ENCODE peak calls at places on chromosomes 12 and 14, in eight cellular contexts. One of them, this sample, is unnamed. For H3K4me1, the result is how much of the 10 kb centered on the place peaks cover.

GRCh38 chr12:18320036-18320617 is 58.8 kb downstream of the PIK3C2G start:
- DNase-seq in IMR-90: peak
- DNase-seq in heart left ventricle: no peak
- DNase-seq in right lobe of liver: no peak
- DNase-seq in Peyer's patch: no peak
- DNase-seq in HCT116: peak
- DNase-seq in GM12878: no peak
- DNase-seq in stomach: no peak
- DNase-seq in this sample: no peak

GRCh38 chr14:37697489-37698121 is 102.2 kb downstream of the TTC6 start:
- DNase-seq in stomach: no peak
- DNase-seq in right lobe of liver: no peak
- DNase-seq in IMR-90: peak
- DNase-seq in heart left ventricle: no peak
- DNase-seq in Peyer's patch: no peak
- DNase-seq in GM12878: no peak
- DNase-seq in HCT116: no peak
- DNase-seq in this sample: no peak

GRCh38 chr14:38261620-38262019 is 5.7 kb upstream of the CLEC14A start:
- DNase-seq in IMR-90: no peak
- DNase-seq in stomach: no peak
- DNase-seq in heart left ventricle: no peak
- DNase-seq in GM12878: no peak
- DNase-seq in Peyer's patch: no peak
- DNase-seq in right lobe of liver: no peak
- DNase-seq in HCT116: no peak
- DNase-seq in this sample: no peak

GRCh38 chr12:22410497-22410896 is 76.0 kb upstream of the ST8SIA1 start:
- DNase-seq in right lobe of liver: no peak
- DNase-seq in heart left ventricle: no peak
- DNase-seq in Peyer's patch: no peak
- DNase-seq in GM12878: no peak
- DNase-seq in HCT116: peak
- DNase-seq in IMR-90: no peak
- DNase-seq in stomach: no peak
- DNase-seq in this sample: no peak

GRCh38 chr12:12499909-12500604 is 62.6 kb downstream of the DUSP16 start:
- DNase-seq in right lobe of liver: no peak
- DNase-seq in stomach: no peak
- DNase-seq in GM12878: no peak
- DNase-seq in HCT116: no peak
- DNase-seq in heart left ventricle: no peak
- DNase-seq in Peyer's patch: no peak
- DNase-seq in IMR-90: no peak
- DNase-seq in this sample: no peak

GRCh38 chr14:93952829-93953228 is 23.5 kb downstream of the ASB2 start:
- DNase-seq in Peyer's patch: no peak
- DNase-seq in stomach: no peak
- DNase-seq in IMR-90: no peak
- DNase-seq in heart left ventricle: no peak
- DNase-seq in GM12878: no peak
- DNase-seq in right lobe of liver: no peak
- DNase-seq in HCT116: no peak
- DNase-seq in this sample: no peak

GRCh38 chr14:73771848-73772705 is 57.9 kb upstream of the PNMA1 start:
- DNase-seq in stomach: peak
- DNase-seq in HCT116: no peak
- DNase-seq in GM12878: peak
- DNase-seq in right lobe of liver: peak
- DNase-seq in Peyer's patch: peak
- DNase-seq in IMR-90: peak
- DNase-seq in heart left ventricle: no peak
- DNase-seq in this sample: peak

GRCh38 chr12:80157640-80158039 is 58.3 kb downstream of the OTOGL start:
- DNase-seq in GM12878: no peak
- DNase-seq in IMR-90: peak
- DNase-seq in right lobe of liver: no peak
- DNase-seq in Peyer's patch: no peak
- DNase-seq in heart left ventricle: no peak
- DNase-seq in stomach: no peak
- DNase-seq in HCT116: no peak
- DNase-seq in this sample: no peak

GRCh38 chr12:93624595-93625294 is 52.3 kb downstream of the SOCS2 start:
- DNase-seq in HCT116: peak
- DNase-seq in GM12878: peak
- DNase-seq in heart left ventricle: no peak
- DNase-seq in Peyer's patch: no peak
- DNase-seq in stomach: no peak
- DNase-seq in right lobe of liver: no peak
- DNase-seq in IMR-90: peak
- DNase-seq in this sample: no peak

GRCh38 chr14:60655114-60655897 is 6.0 kb upstream of the SIX1 start:
- DNase-seq in right lobe of liver: no peak
- DNase-seq in stomach: no peak
- DNase-seq in heart left ventricle: no peak
- DNase-seq in Peyer's patch: no peak
- DNase-seq in HCT116: no peak
- DNase-seq in GM12878: no peak
- DNase-seq in IMR-90: no peak
- DNase-seq in this sample: no peak

GRCh38 chr12:57089259-57090245 is 638 bp downstream of the NAB2 start:
- DNase-seq in GM12878: no peak
- DNase-seq in Peyer's patch: peak
- DNase-seq in right lobe of liver: peak
- DNase-seq in HCT116: no peak
- DNase-seq in heart left ventricle: peak
- DNase-seq in stomach: peak
- DNase-seq in IMR-90: peak
- DNase-seq in this sample: peak

GRCh38 chr14:45716506-45716905 is 463.5 kb upstream of the MIS18BP1 start:
- DNase-seq in stomach: no peak
- DNase-seq in HCT116: no peak
- DNase-seq in GM12878: no peak
- DNase-seq in heart left ventricle: no peak
- DNase-seq in right lobe of liver: no peak
- DNase-seq in Peyer's patch: no peak
- DNase-seq in IMR-90: no peak
- DNase-seq in this sample: no peak

GRCh38 chr14:94494085-94494484 is 15.2 kb downstream of the SERPINA12 start:
- DNase-seq in heart left ventricle: no peak
- DNase-seq in Peyer's patch: no peak
- DNase-seq in IMR-90: no peak
- DNase-seq in HCT116: no peak
- DNase-seq in stomach: no peak
- DNase-seq in right lobe of liver: no peak
- DNase-seq in GM12878: no peak
- DNase-seq in this sample: no peak

GRCh38 chr14:78135450-78135891 is 34.7 kb upstream of the NRXN3 start:
- DNase-seq in IMR-90: no peak
- DNase-seq in Peyer's patch: no peak
- DNase-seq in stomach: no peak
- DNase-seq in heart left ventricle: no peak
- DNase-seq in HCT116: no peak
- DNase-seq in GM12878: no peak
- DNase-seq in right lobe of liver: no peak
- DNase-seq in this sample: no peak

GRCh38 chr14:76780875-76781647 is 19.8 kb downstream of the VASH1 start:
- DNase-seq in right lobe of liver: no peak
- DNase-seq in HCT116: no peak
- DNase-seq in GM12878: no peak
- DNase-seq in stomach: no peak
- DNase-seq in IMR-90: peak
- DNase-seq in Peyer's patch: no peak
- DNase-seq in heart left ventricle: no peak
- DNase-seq in this sample: no peak

GRCh38 chr12:90090929-90091651 is 382.5 kb upstream of the ATP2B1 start:
- DNase-seq in stomach: peak
- DNase-seq in HCT116: peak
- DNase-seq in right lobe of liver: no peak
- DNase-seq in IMR-90: peak
- DNase-seq in GM12878: no peak
- DNase-seq in heart left ventricle: peak
- DNase-seq in Peyer's patch: peak
- DNase-seq in this sample: no peak

GRCh38 chr12:12376636-12377448 is 20.0 kb downstream of the BORCS5 start:
- DNase-seq in Peyer's patch: no peak
- DNase-seq in IMR-90: peak
- DNase-seq in GM12878: peak
- DNase-seq in stomach: no peak
- DNase-seq in HCT116: peak
- DNase-seq in heart left ventricle: no peak
- DNase-seq in right lobe of liver: no peak
- DNase-seq in this sample: peak

GRCh38 chr12:54967461-54967860 is 17.1 kb downstream of the TESPA1 start:
- DNase-seq in heart left ventricle: no peak
- DNase-seq in HCT116: no peak
- DNase-seq in GM12878: no peak
- DNase-seq in Peyer's patch: no peak
- DNase-seq in right lobe of liver: no peak
- DNase-seq in stomach: peak
- DNase-seq in IMR-90: no peak
- DNase-seq in this sample: peak

DNA sequence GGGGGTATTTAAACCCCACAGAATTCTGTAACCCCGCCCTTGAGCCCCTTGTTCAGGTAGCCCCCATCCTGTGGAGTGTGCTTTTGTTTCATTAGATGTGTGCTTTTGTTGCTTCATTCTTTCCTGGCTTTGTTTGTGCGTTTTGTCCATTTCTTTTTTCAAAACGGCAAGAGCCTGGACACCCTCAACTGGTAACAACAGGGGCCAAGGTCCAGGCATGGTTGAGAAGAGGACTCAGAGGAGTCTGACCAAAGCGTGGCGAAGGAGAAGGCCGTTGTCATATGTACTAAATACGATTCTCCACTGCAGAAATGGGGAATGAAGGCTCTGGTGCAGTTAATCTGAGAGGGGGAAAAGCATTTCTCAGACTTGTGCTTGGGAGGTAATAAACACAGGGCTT is 46.0 kb upstream of the GNPNAT1 start:
- DNase-seq in HCT116: no peak
- DNase-seq in right lobe of liver: no peak
- DNase-seq in GM12878: no peak
- DNase-seq in IMR-90: no peak
- DNase-seq in Peyer's patch: no peak
- DNase-seq in heart left ventricle: no peak
- DNase-seq in stomach: no peak
- DNase-seq in this sample: no peak
- TF ChIP-seq POLR2A in HCT116: no peak
- TF ChIP-seq POLR2A in right lobe of liver: no peak
- TF ChIP-seq POLR2A in GM12878: no peak
- TF ChIP-seq POLR2A in IMR-90: no peak
- TF ChIP-seq POLR2A in Peyer's patch: no peak
- TF ChIP-seq POLR2A in heart left ventricle: no peak
- TF ChIP-seq POLR2A in stomach: no peak
- TF ChIP-seq POLR2A in this sample: no peak

GRCh38 chr12:39095636-39096330 is 190.4 kb upstream of the CPNE8 start:
- DNase-seq in IMR-90: no peak
- DNase-seq in stomach: no peak
- DNase-seq in right lobe of liver: no peak
- DNase-seq in Peyer's patch: no peak
- DNase-seq in HCT116: no peak
- DNase-seq in GM12878: no peak
- DNase-seq in heart left ventricle: no peak
- DNase-seq in this sample: no peak
- TF ChIP-seq CTCF in IMR-90: no peak
- TF ChIP-seq CTCF in stomach: no peak
- TF ChIP-seq CTCF in right lobe of liver: no peak
- TF ChIP-seq CTCF in Peyer's patch: no peak
- TF ChIP-seq CTCF in HCT116: no peak
- TF ChIP-seq CTCF in GM12878: no peak
- TF ChIP-seq CTCF in heart left ventricle: no peak
- TF ChIP-seq CTCF in this sample: no peak

GRCh38 chr12:9673404-9674225 is 4.1 kb downstream of the CLEC2D start:
- DNase-seq in Peyer's patch: peak
- DNase-seq in stomach: no peak
- DNase-seq in GM12878: no peak
- DNase-seq in right lobe of liver: no peak
- DNase-seq in HCT116: peak
- DNase-seq in IMR-90: peak
- DNase-seq in heart left ventricle: peak
- DNase-seq in this sample: peak

GRCh38 chr12:9669534-9669933 is at the start of gene CLEC2D:
- DNase-seq in right lobe of liver: no peak
- DNase-seq in stomach: no peak
- DNase-seq in GM12878: peak
- DNase-seq in Peyer's patch: no peak
- DNase-seq in IMR-90: no peak
- DNase-seq in heart left ventricle: no peak
- DNase-seq in HCT116: no peak
- DNase-seq in this sample: no peak

GRCh38 chr12:9668141-9669018 is 1.1 kb upstream of the CLEC2D start:
- DNase-seq in Peyer's patch: no peak
- DNase-seq in GM12878: no peak
- DNase-seq in right lobe of liver: no peak
- DNase-seq in IMR-90: peak
- DNase-seq in HCT116: no peak
- DNase-seq in heart left ventricle: no peak
- DNase-seq in stomach: no peak
- DNase-seq in this sample: peak

GRCh38 chr12:9669019-9669326 is 540 bp upstream of the CLEC2D start:
- DNase-seq in right lobe of liver: no peak
- DNase-seq in stomach: no peak
- DNase-seq in heart left ventricle: no peak
- DNase-seq in IMR-90: no peak
- DNase-seq in HCT116: no peak
- DNase-seq in GM12878: no peak
- DNase-seq in Peyer's patch: no peak
- DNase-seq in this sample: no peak

GRCh38 chr12:9674226-9674590 is 4.7 kb downstream of the CLEC2D start:
- DNase-seq in heart left ventricle: no peak
- DNase-seq in GM12878: no peak
- DNase-seq in HCT116: no peak
- DNase-seq in IMR-90: no peak
- DNase-seq in Peyer's patch: peak
- DNase-seq in stomach: no peak
- DNase-seq in right lobe of liver: no peak
- DNase-seq in this sample: no peak
- H3K4me1 ChIP-seq in heart left ventricle: under half
- H3K4me1 ChIP-seq in GM12878: under half
- H3K4me1 ChIP-seq in HCT116: under half
- H3K4me1 ChIP-seq in IMR-90: under half
- H3K4me1 ChIP-seq in Peyer's patch: under half
- H3K4me1 ChIP-seq in stomach: under half
- H3K4me1 ChIP-seq in right lobe of liver: under half
- H3K4me1 ChIP-seq in this sample: under half

DNA sequence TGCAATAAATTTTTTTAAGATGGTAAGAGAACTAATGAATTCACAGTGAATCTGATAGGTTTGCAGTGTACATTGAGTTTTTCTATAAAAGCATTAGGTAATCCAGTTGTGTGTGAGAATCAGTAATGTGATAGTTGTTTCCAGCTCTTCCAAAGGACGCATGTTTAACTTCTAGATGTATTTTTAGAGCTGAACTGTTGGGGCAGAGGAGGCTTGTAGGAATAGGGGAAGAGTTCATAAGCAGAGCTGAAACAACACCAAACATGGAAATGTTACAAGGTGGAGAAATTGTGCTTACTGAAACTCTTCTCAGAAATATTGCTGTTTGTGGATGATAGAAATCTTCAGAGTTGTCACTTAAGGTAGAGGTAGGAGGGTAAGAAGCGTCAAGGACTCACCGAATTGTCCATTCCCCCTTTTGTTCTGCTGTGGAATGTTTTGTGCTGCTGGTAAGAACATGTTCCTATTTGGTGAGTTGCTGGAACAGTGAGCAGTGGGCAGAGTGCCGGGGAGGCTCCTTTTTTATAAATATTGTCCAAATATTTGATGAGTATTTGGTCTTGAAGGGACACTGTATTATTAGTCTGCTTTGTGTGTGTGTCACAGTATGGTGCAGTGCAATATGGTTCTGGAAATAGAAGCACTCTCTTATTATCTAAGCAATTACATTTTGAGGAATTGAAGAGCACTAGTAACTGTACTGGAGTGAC is 76.7 kb downstream of the ANO6 start:
- DNase-seq in Peyer's patch: no peak
- DNase-seq in right lobe of liver: no peak
- DNase-seq in heart left ventricle: no peak
- DNase-seq in HCT116: no peak
- DNase-seq in IMR-90: peak
- DNase-seq in GM12878: no peak
- DNase-seq in stomach: no peak
- DNase-seq in this sample: no peak
- TF ChIP-seq POLR2A in Peyer's patch: no peak
- TF ChIP-seq POLR2A in right lobe of liver: no peak
- TF ChIP-seq POLR2A in heart left ventricle: no peak
- TF ChIP-seq POLR2A in HCT116: no peak
- TF ChIP-seq POLR2A in IMR-90: no peak
- TF ChIP-seq POLR2A in GM12878: no peak
- TF ChIP-seq POLR2A in stomach: no peak
- TF ChIP-seq POLR2A in this sample: no peak